ENCODE peak calls at places on chromosomes 2 and 18, in six cellular contexts. F, T, A, S, L and G are unnamed samples.

GRCh38 chr2:224816816-224817215 is 100.7 kb upstream of the CCDC195 start:
- DNase-seq in F (peak), T (peak), A (no peak), S (peak), L (no peak), G (peak)

GRCh38 chr18:78973357-78974083 is 6.1 kb upstream of the SALL3 start:
- DNase-seq in F (no peak), T (no peak), A (no peak), S (no peak), L (no peak), G (no peak)

GRCh38 chr18:79681484-79682387 is 2.1 kb downstream of the CTDP1 start:
- DNase-seq in F (no peak), T (no peak), A (no peak), S (peak), L (no peak), G (no peak)

GRCh38 chr2:143603035-143603616 is 473.9 kb downstream of the ARHGAP15 start:
- DNase-seq in F (no peak), T (no peak), A (no peak), S (no peak), L (no peak), G (peak)

GRCh38 chr2:45006041-45006941 is 3.0 kb downstream of the SIX2 start:
- DNase-seq in F (no peak), T (no peak), A (no peak), S (no peak), L (no peak), G (no peak)

GRCh38 chr2:234969329-234970157 is 17.7 kb downstream of the SH3BP4 start:
- DNase-seq in F (no peak), T (peak), A (no peak), S (no peak), L (no peak), G (no peak)

GRCh38 chr2:216546646-216547403 is 48.2 kb downstream of the RPL37A start:
- DNase-seq in F (peak), T (peak), A (no peak), S (no peak), L (no peak), G (no peak)

GRCh38 chr2:156486175-156486574 is 50.0 kb downstream of the GPD2 start:
- DNase-seq in F (peak), T (no peak), A (no peak), S (peak), L (no peak), G (no peak)

GRCh38 chr2:2698182-2699116 is 367.4 kb upstream of the MYT1L start:
- DNase-seq in F (no peak), T (peak), A (peak), S (peak), L (no peak), G (no peak)